ENCODE peak calls at places on chromosomes 5 and 9, in four cellular contexts. L, R, B and A are unnamed samples.

GRCh38 chr9:97376902-97377301 is 35.0 kb upstream of the TDRD7 start:
- DNase-seq in L (no peak), R (no peak), B (no peak), A (no peak)

GRCh38 chr5:116225318-116225717 is 140.5 kb downstream of the COMMD10 start:
- DNase-seq in L (no peak), R (no peak), B (no peak), A (no peak)

GRCh38 chr9:127887792-127888191 is 10.3 kb upstream of the AK1 start:
- DNase-seq in L (no peak), R (no peak), B (no peak), A (no peak)

GRCh38 chr5:129003232-129003631 is 37.9 kb downstream of the SLC27A6 start:
- DNase-seq in L (no peak), R (peak; percentile 10), B (no peak), A (no peak)

GRCh38 chr5:55777332-55777731 is 39.5 kb downstream of the DDX4 start:
- DNase-seq in L (no peak), R (no peak), B (no peak), A (no peak)

GRCh38 chr9:32550046-32550608 is 2.0 kb upstream of the SMIM27 start:
- DNase-seq in L (no peak), R (no peak), B (peak; percentile 24), A (peak; percentile 44)

GRCh38 chr9:78622131-78622530 is 325.2 kb downstream of the PSAT1 start:
- DNase-seq in L (no peak), R (no peak), B (peak; percentile 40), A (no peak)

GRCh38 chr9:16133556-16134227 is 580.8 kb downstream of the CCDC171 start:
- DNase-seq in L (no peak), R (peak; percentile 88), B (peak; percentile 56), A (peak; percentile 73)

GRCh38 chr5:73359395-73359794 is 89.2 kb downstream of the FOXD1 start:
- DNase-seq in L (no peak), R (no peak), B (no peak), A (no peak)

GRCh38 chr9:13279284-13280162 is at the start of gene MPDZ:
- DNase-seq in L (peak; percentile 49), R (peak; percentile 48), B (peak; percentile 63), A (peak; percentile 76)

GRCh38 chr5:116084231-116084630 is 594 bp upstream of the COMMD10 start:
- DNase-seq in L (peak; percentile 57), R (peak; percentile 28), B (peak; percentile 30), A (peak; percentile 41)

GRCh38 chr9:8382777-8383527 is 583.4 kb upstream of the DMAC1 start:
- DNase-seq in L (no peak), R (no peak), B (no peak), A (no peak)

GRCh38 chr5:76703707-76704106 is 12.2 kb upstream of the F2R start:
- DNase-seq in L (no peak), R (no peak), B (no peak), A (no peak)

GRCh38 chr5:43041669-43042175 is 1.6 kb upstream of the ANXA2R start:
- DNase-seq in L (peak; percentile 81), R (peak; percentile 76), B (no peak), A (peak; percentile 94)

GRCh38 chr9:36137392-36138004 is 965 bp downstream of the GLIPR2 start:
- DNase-seq in L (no peak), R (peak; percentile 9), B (peak; percentile 31), A (peak; percentile 35)

GRCh38 chr5:96529559-96529958 is 96.5 kb upstream of the PCSK1 start:
- DNase-seq in L (no peak), R (no peak), B (no peak), A (no peak)

GRCh38 chr9:79408200-79408599 is 163.6 kb upstream of the TLE4 start:
- DNase-seq in L (no peak), R (no peak), B (peak; percentile 3), A (no peak)

GRCh38 chr5:111857633-111858032 is 100.6 kb upstream of the NREP start:
- DNase-seq in L (no peak), R (peak; percentile 25), B (peak; percentile 42), A (no peak)

GRCh38 chr5:149775785-149776184 is 45.7 kb downstream of the PPARGC1B start:
- DNase-seq in L (no peak), R (peak; percentile 49), B (peak; percentile 25), A (peak; percentile 52)

GRCh38 chr5:169429044-169429443 is 128.1 kb upstream of the SLIT3 start:
- DNase-seq in L (no peak), R (no peak), B (peak; percentile 47), A (no peak)

GRCh38 chr5:39364367-39364766 is at the start of gene C9:
- DNase-seq in L (no peak), R (no peak), B (no peak), A (no peak)

GRCh38 chr5:947626-948471 is 55.2 kb downstream of the TRIP13 start:
- DNase-seq in L (peak; percentile 26), R (no peak), B (peak; percentile 18), A (no peak)

GRCh38 chr5:168934186-168934585 is 355.0 kb upstream of the PANK3 start:
- DNase-seq in L (no peak), R (no peak), B (no peak), A (no peak)

GRCh38 chr5:146947181-146947941 is 68.8 kb upstream of the PPP2R2B start:
- DNase-seq in L (no peak), R (peak; percentile 34), B (no peak), A (peak; percentile 22)

GRCh38 chr5:142835540-142835939 is 65.4 kb downstream of the ARHGAP26 start:
- DNase-seq in L (no peak), R (no peak), B (no peak), A (no peak)

GRCh38 chr5:127785098-127785927 is 82.1 kb downstream of the CCDC192 start:
- DNase-seq in L (no peak), R (peak; percentile 95), B (peak; percentile 74), A (peak; percentile 73)

GRCh38 chr5:91291628-91292569 is 91.2 kb downstream of the ARRDC3 start:
- DNase-seq in L (no peak), R (no peak), B (no peak), A (no peak)

GRCh38 chr5:140966293-140967225 is at the start of gene PCDHAC2:
- DNase-seq in L (peak; percentile 48), R (peak; percentile 60), B (peak; percentile 4), A (no peak)

GRCh38 chr5:140964356-140964755 is 1.9 kb upstream of the PCDHAC2 start:
- DNase-seq in L (no peak), R (no peak), B (no peak), A (no peak)

GRCh38 chr5:140969880-140970279 is 3.6 kb downstream of the PCDHAC2 start:
- DNase-seq in L (no peak), R (no peak), B (no peak), A (no peak)

GRCh38 chr5:140965905-140966292 is 377 bp upstream of the PCDHAC2 start:
- DNase-seq in L (no peak), R (peak; percentile 8), B (no peak), A (no peak)

GRCh38 chr5:140967226-140967893 is 1.1 kb downstream of the PCDHAC2 start:
- DNase-seq in L (no peak), R (no peak), B (no peak), A (no peak)
- H3K4me3 ChIP-seq in L (no peak overlapping the region), R (peak overlapping the region; percentile 90), B (no peak overlapping the region), A (no peak overlapping the region)

GRCh38 chr5:65866837-65867508 is 59.4 kb upstream of the ERBIN start:
- DNase-seq in L (no peak), R (no peak), B (no peak), A (no peak)
- TF ChIP-seq CTCF in L (no peak), R (no peak), B (no peak), A (no peak)

GRCh38 chr9:136570916-136571315 is 25.1 kb upstream of the NOTCH1 start:
- DNase-seq in L (no peak), R (no peak), B (no peak), A (no peak)
- H3K4me3 ChIP-seq in L (no peak overlapping the region), R (no peak overlapping the region), B (no peak overlapping the region), A (no peak overlapping the region)

GRCh38 chr9:92506184-92506857 is 24.0 kb upstream of the ASPN start:
- DNase-seq in L (no peak), R (peak; percentile 79), B (peak; percentile 98), A (peak; percentile 88)

GRCh38 chr9:92499701-92500100 is 17.4 kb upstream of the ASPN start:
- DNase-seq in L (no peak), R (no peak), B (no peak), A (no peak)

GRCh38 chr9:92504881-92505280 is 22.6 kb upstream of the ASPN start:
- DNase-seq in L (no peak), R (no peak), B (peak; percentile 51), A (peak; percentile 35)

GRCh38 chr9:92500725-92501124 is 18.4 kb upstream of the ASPN start:
- DNase-seq in L (no peak), R (no peak), B (no peak), A (no peak)

DNA sequence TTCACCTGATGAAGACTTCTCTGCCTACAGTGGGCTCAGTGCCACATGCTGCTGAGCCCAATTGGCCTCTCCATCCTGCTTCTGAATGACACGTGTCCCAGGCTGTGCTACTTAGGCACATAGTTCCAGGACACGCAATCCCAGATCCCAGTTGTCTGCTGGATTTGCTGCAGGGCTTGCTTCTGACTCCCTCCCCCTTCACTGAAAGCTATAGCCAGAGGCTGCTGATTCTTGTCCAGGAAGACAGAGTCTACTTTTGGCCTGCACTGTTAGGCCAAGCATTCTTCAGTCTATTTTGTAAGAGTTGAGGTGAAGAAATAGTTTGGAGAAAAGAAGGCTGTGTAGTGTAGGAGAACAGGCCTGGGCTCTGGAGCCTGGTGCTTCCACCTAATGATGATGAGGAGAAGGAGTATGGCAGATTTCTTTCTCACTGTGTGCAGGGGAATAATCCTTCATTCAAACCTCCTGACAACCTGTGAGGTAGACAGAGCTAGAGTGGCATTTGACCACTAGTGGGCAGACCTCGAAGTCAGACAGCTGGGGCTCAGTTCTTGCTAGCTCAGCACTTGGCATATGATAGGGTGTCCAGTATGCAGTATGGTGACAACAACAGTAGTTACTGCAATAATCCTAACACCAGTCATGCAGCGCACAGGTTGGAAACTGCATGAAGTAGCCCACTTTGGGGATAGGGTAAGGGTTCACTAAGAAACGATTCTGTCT is 19.5 kb upstream of the ASPN start:
- DNase-seq in L (no peak), R (peak; percentile 57), B (peak; percentile 92), A (peak; percentile 66)
- TF ChIP-seq CTCF in L (peak; percentile 46), R (peak; percentile 66), B (peak; percentile 49), A (peak; percentile 64)

GRCh38 chr9:76395381-76395780 is 1.2 kb upstream of the RFK start:
- DNase-seq in L (no peak), R (no peak), B (no peak), A (no peak)
- H3K4me3 ChIP-seq in L (no peak overlapping the region), R (no peak overlapping the region), B (peak overlapping the region; percentile 85), A (peak overlapping the region; percentile 83)

DNA sequence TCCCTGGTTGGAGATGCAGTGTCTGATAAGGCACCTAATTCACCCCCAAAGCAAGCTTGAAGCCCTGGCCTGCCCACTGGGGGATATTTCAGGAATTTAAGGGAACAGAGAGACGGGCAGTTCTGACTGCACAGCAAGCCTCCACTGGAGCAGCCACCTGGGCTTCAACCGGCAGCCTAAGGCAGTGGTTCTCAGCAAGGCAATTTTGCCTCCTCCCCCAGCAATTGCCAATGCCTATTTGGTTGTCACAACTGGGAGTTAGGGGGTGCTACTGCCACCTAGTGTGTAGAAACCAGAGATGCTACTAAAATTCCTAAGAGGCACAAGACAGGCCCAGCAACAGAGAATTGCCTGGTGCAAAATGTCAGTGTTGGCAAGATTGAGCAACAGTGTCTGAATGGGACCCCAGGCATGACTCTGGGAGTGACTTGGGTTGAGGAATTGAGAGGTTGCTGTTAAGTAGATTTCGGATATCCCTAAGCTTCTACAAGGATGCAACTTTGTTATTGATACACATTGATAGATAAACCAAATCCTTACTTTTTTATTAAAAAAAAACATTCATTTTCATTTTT is 58.7 kb upstream of the CTSL start:
- DNase-seq in L (no peak), R (no peak), B (no peak), A (no peak)
- TF ChIP-seq CTCF in L (no peak), R (no peak), B (peak; percentile 21), A (peak; percentile 41)

GRCh38 chr5:172616730-172617129 is 24.3 kb upstream of the NEURL1B start:
- DNase-seq in L (no peak), R (no peak), B (no peak), A (peak; percentile 58)
- H3K4me3 ChIP-seq in L (no peak overlapping the region), R (no peak overlapping the region), B (no peak overlapping the region), A (no peak overlapping the region)